ENCODE peak calls at places on chromosomes 7 and 10, in five cellular contexts. One of them, this sample, is unnamed.

GRCh38 chr10:70462349-70462984 is 16.1 kb upstream of the PALD1 start:
- DNase-seq in kidney tubule cell: peak; percentile 58
- DNase-seq in tibial artery: peak; percentile 81
- DNase-seq in mucosa of gallbladder: no peak
- DNase-seq in G401: peak; percentile 97
- DNase-seq in this sample: no peak

GRCh38 chr10:5854178-5854570 is 35.5 kb downstream of the ANKRD16 start:
- DNase-seq in tibial artery: no peak
- DNase-seq in mucosa of gallbladder: no peak
- DNase-seq in kidney tubule cell: no peak
- DNase-seq in G401: no peak
- DNase-seq in this sample: no peak

GRCh38 chr7:54705436-54705835 is 53.6 kb downstream of the SEC61G start:
- DNase-seq in G401: no peak
- DNase-seq in mucosa of gallbladder: peak; percentile 65
- DNase-seq in kidney tubule cell: peak; percentile 92
- DNase-seq in tibial artery: no peak
- DNase-seq in this sample: peak; percentile 40

GRCh38 chr10:78777466-78778256 is 291.1 kb upstream of the ZMIZ1 start:
- DNase-seq in tibial artery: peak; percentile 79
- DNase-seq in kidney tubule cell: peak; percentile 30
- DNase-seq in G401: peak; percentile 40
- DNase-seq in mucosa of gallbladder: peak; percentile 48
- DNase-seq in this sample: no peak

GRCh38 chr10:4121531-4122380 is 336.7 kb upstream of the KLF6 start:
- DNase-seq in mucosa of gallbladder: no peak
- DNase-seq in tibial artery: no peak
- DNase-seq in G401: no peak
- DNase-seq in kidney tubule cell: no peak
- DNase-seq in this sample: peak; percentile 37

GRCh38 chr7:277228-277627 is 12.7 kb upstream of the FOXL3 start:
- DNase-seq in tibial artery: no peak
- DNase-seq in kidney tubule cell: no peak
- DNase-seq in G401: no peak
- DNase-seq in mucosa of gallbladder: no peak
- DNase-seq in this sample: no peak

GRCh38 chr7:98105942-98106544 is 619 bp upstream of the LMTK2 start:
- DNase-seq in mucosa of gallbladder: no peak
- DNase-seq in G401: no peak
- DNase-seq in tibial artery: no peak
- DNase-seq in kidney tubule cell: peak; percentile 88
- DNase-seq in this sample: peak; percentile 28

GRCh38 chr10:123995461-123996131 is 97.8 kb downstream of the CHST15 start:
- DNase-seq in G401: peak; percentile 50
- DNase-seq in kidney tubule cell: peak; percentile 91
- DNase-seq in tibial artery: no peak
- DNase-seq in mucosa of gallbladder: peak; percentile 43
- DNase-seq in this sample: peak; percentile 94

GRCh38 chr10:91073301-91073780 is 147.1 kb upstream of the PCGF5 start:
- DNase-seq in tibial artery: no peak
- DNase-seq in kidney tubule cell: no peak
- DNase-seq in mucosa of gallbladder: no peak
- DNase-seq in G401: no peak
- DNase-seq in this sample: no peak

GRCh38 chr7:106225856-106226255 is 58.9 kb downstream of the NAMPT start:
- DNase-seq in G401: no peak
- DNase-seq in mucosa of gallbladder: no peak
- DNase-seq in tibial artery: no peak
- DNase-seq in kidney tubule cell: no peak
- DNase-seq in this sample: no peak

GRCh38 chr7:131293018-131293417 is 34.7 kb upstream of the MKLN1 start:
- DNase-seq in mucosa of gallbladder: no peak
- DNase-seq in G401: no peak
- DNase-seq in kidney tubule cell: peak; percentile 30
- DNase-seq in tibial artery: peak; percentile 37
- DNase-seq in this sample: no peak

GRCh38 chr10:95350212-95350829 is 59.5 kb upstream of the PDLIM1 start:
- DNase-seq in kidney tubule cell: no peak
- DNase-seq in G401: no peak
- DNase-seq in tibial artery: no peak
- DNase-seq in mucosa of gallbladder: peak; percentile 26
- DNase-seq in this sample: no peak

GRCh38 chr10:132850246-132850645 is 64.3 kb upstream of the NKX6-2 start:
- DNase-seq in tibial artery: no peak
- DNase-seq in mucosa of gallbladder: no peak
- DNase-seq in G401: no peak
- DNase-seq in kidney tubule cell: no peak
- DNase-seq in this sample: no peak

GRCh38 chr7:101172854-101173751 is 7.0 kb downstream of the NAT16 start:
- DNase-seq in kidney tubule cell: peak; percentile 83
- DNase-seq in tibial artery: no peak
- DNase-seq in mucosa of gallbladder: peak; percentile 56
- DNase-seq in G401: no peak
- DNase-seq in this sample: no peak

GRCh38 chr10:133475821-133476640 is 22.3 kb downstream of the SCART1 start:
- DNase-seq in G401: no peak
- DNase-seq in mucosa of gallbladder: no peak
- DNase-seq in tibial artery: no peak
- DNase-seq in kidney tubule cell: no peak
- DNase-seq in this sample: no peak

GRCh38 chr7:151566897-151567320 is 47.2 kb upstream of the RHEB start:
- DNase-seq in mucosa of gallbladder: no peak
- DNase-seq in kidney tubule cell: no peak
- DNase-seq in G401: no peak
- DNase-seq in tibial artery: peak; percentile 35
- DNase-seq in this sample: peak; percentile 97

GRCh38 chr10:99621454-99622246 is 1.4 kb upstream of the SLC25A28 start:
- DNase-seq in kidney tubule cell: no peak
- DNase-seq in G401: no peak
- DNase-seq in mucosa of gallbladder: no peak
- DNase-seq in tibial artery: no peak
- DNase-seq in this sample: no peak

GRCh38 chr10:79106651-79107050 is 37.9 kb downstream of the ZMIZ1 start:
- DNase-seq in tibial artery: no peak
- DNase-seq in G401: peak; percentile 77
- DNase-seq in kidney tubule cell: no peak
- DNase-seq in mucosa of gallbladder: no peak
- DNase-seq in this sample: no peak

GRCh38 chr7:91041901-91042457 is 222.3 kb upstream of the FZD1 start:
- DNase-seq in kidney tubule cell: no peak
- DNase-seq in G401: no peak
- DNase-seq in mucosa of gallbladder: no peak
- DNase-seq in tibial artery: no peak
- DNase-seq in this sample: no peak

GRCh38 chr7:45479781-45480180 is 94.4 kb upstream of the ADCY1 start:
- DNase-seq in G401: no peak
- DNase-seq in mucosa of gallbladder: no peak
- DNase-seq in tibial artery: no peak
- DNase-seq in kidney tubule cell: no peak
- DNase-seq in this sample: no peak

GRCh38 chr7:47724335-47724982 is 142.5 kb upstream of the TNS3 start:
- DNase-seq in mucosa of gallbladder: no peak
- DNase-seq in tibial artery: no peak
- DNase-seq in kidney tubule cell: peak; percentile 76
- DNase-seq in G401: no peak
- DNase-seq in this sample: no peak

GRCh38 chr10:124042656-124043309 is 50.6 kb downstream of the CHST15 start:
- DNase-seq in tibial artery: no peak
- DNase-seq in G401: no peak
- DNase-seq in mucosa of gallbladder: no peak
- DNase-seq in kidney tubule cell: no peak
- DNase-seq in this sample: no peak

GRCh38 chr10:77351386-77351785 is 286.2 kb downstream of the KCNMA1 start:
- DNase-seq in G401: no peak
- DNase-seq in mucosa of gallbladder: no peak
- DNase-seq in kidney tubule cell: peak; percentile 22
- DNase-seq in tibial artery: no peak
- DNase-seq in this sample: no peak

GRCh38 chr7:134462337-134462925 is 3.5 kb upstream of the AKR1B1 start:
- DNase-seq in G401: no peak
- DNase-seq in kidney tubule cell: peak; percentile 91
- DNase-seq in tibial artery: no peak
- DNase-seq in mucosa of gallbladder: no peak
- DNase-seq in this sample: peak; percentile 94

GRCh38 chr10:102918817-102919236 is 733 bp downstream of the CNNM2 start:
- DNase-seq in kidney tubule cell: peak; percentile 37
- DNase-seq in mucosa of gallbladder: peak; percentile 11
- DNase-seq in tibial artery: peak; percentile 30
- DNase-seq in G401: peak; percentile 15
- DNase-seq in this sample: no peak

GRCh38 chr7:149003018-149003417 is 25.3 kb downstream of the PDIA4 start:
- DNase-seq in kidney tubule cell: no peak
- DNase-seq in mucosa of gallbladder: no peak
- DNase-seq in G401: no peak
- DNase-seq in tibial artery: no peak
- DNase-seq in this sample: no peak